ENCODE peak calls at places on chromosomes 13 and 19, in eight cellular contexts. One of them, this sample, is unnamed.

GRCh38 chr13:71034018-71034417 is 833.0 kb downstream of the DACH1 start:
- DNase-seq in GM12892: no peak
- DNase-seq in activated T-cell treated with anti-CD3 and anti-CD28 coated beads for 1 hour: no peak
- DNase-seq in GM10248: no peak
- DNase-seq in globus pallidus: no peak
- DNase-seq in brain pericyte: no peak
- DNase-seq in NCI-H2029: no peak
- DNase-seq in naive thymus-derived CD4-positive, alpha-beta T cell: no peak
- DNase-seq in this sample: no peak

GRCh38 chr19:55498246-55498645 is 10.0 kb downstream of the SSC5D start:
- DNase-seq in GM12892: no peak
- DNase-seq in activated T-cell treated with anti-CD3 and anti-CD28 coated beads for 1 hour: no peak
- DNase-seq in GM10248: no peak
- DNase-seq in globus pallidus: no peak
- DNase-seq in brain pericyte: no peak
- DNase-seq in NCI-H2029: no peak
- DNase-seq in naive thymus-derived CD4-positive, alpha-beta T cell: no peak
- DNase-seq in this sample: no peak

GRCh38 chr13:39451301-39451700 is 151.7 kb downstream of the LHFPL6 start:
- DNase-seq in GM12892: no peak
- DNase-seq in activated T-cell treated with anti-CD3 and anti-CD28 coated beads for 1 hour: no peak
- DNase-seq in GM10248: no peak
- DNase-seq in globus pallidus: no peak
- DNase-seq in brain pericyte: peak
- DNase-seq in NCI-H2029: peak
- DNase-seq in naive thymus-derived CD4-positive, alpha-beta T cell: no peak
- DNase-seq in this sample: no peak

GRCh38 chr13:52786747-52787146 is 47.1 kb upstream of the CNMD start:
- DNase-seq in GM12892: no peak
- DNase-seq in activated T-cell treated with anti-CD3 and anti-CD28 coated beads for 1 hour: no peak
- DNase-seq in GM10248: no peak
- DNase-seq in globus pallidus: peak
- DNase-seq in brain pericyte: no peak
- DNase-seq in NCI-H2029: no peak
- DNase-seq in naive thymus-derived CD4-positive, alpha-beta T cell: no peak
- DNase-seq in this sample: no peak

GRCh38 chr19:31179471-31179852 is 169.8 kb downstream of the TSHZ3 start:
- DNase-seq in GM12892: no peak
- DNase-seq in activated T-cell treated with anti-CD3 and anti-CD28 coated beads for 1 hour: no peak
- DNase-seq in GM10248: no peak
- DNase-seq in globus pallidus: no peak
- DNase-seq in brain pericyte: no peak
- DNase-seq in NCI-H2029: no peak
- DNase-seq in naive thymus-derived CD4-positive, alpha-beta T cell: no peak
- DNase-seq in this sample: no peak

GRCh38 chr13:110576070-110576394 is 14.5 kb upstream of the RAB20 start:
- DNase-seq in GM12892: no peak
- DNase-seq in activated T-cell treated with anti-CD3 and anti-CD28 coated beads for 1 hour: no peak
- DNase-seq in GM10248: no peak
- DNase-seq in globus pallidus: no peak
- DNase-seq in brain pericyte: no peak
- DNase-seq in NCI-H2029: peak
- DNase-seq in naive thymus-derived CD4-positive, alpha-beta T cell: no peak
- DNase-seq in this sample: no peak

GRCh38 chr19:44720945-44721344 is 22.0 kb downstream of the CEACAM16 start:
- DNase-seq in GM12892: no peak
- DNase-seq in activated T-cell treated with anti-CD3 and anti-CD28 coated beads for 1 hour: no peak
- DNase-seq in GM10248: no peak
- DNase-seq in globus pallidus: no peak
- DNase-seq in brain pericyte: no peak
- DNase-seq in NCI-H2029: no peak
- DNase-seq in naive thymus-derived CD4-positive, alpha-beta T cell: no peak
- DNase-seq in this sample: peak

GRCh38 chr13:63741029-63741813 is 2325.6 kb upstream of the PCDH20 start:
- DNase-seq in GM12892: no peak
- DNase-seq in activated T-cell treated with anti-CD3 and anti-CD28 coated beads for 1 hour: no peak
- DNase-seq in GM10248: no peak
- DNase-seq in globus pallidus: no peak
- DNase-seq in brain pericyte: no peak
- DNase-seq in NCI-H2029: no peak
- DNase-seq in naive thymus-derived CD4-positive, alpha-beta T cell: no peak
- DNase-seq in this sample: no peak

GRCh38 chr13:52925775-52926285 is 77.4 kb upstream of the PCDH8 start:
- DNase-seq in GM12892: no peak
- DNase-seq in activated T-cell treated with anti-CD3 and anti-CD28 coated beads for 1 hour: no peak
- DNase-seq in GM10248: no peak
- DNase-seq in globus pallidus: no peak
- DNase-seq in brain pericyte: no peak
- DNase-seq in NCI-H2029: no peak
- DNase-seq in naive thymus-derived CD4-positive, alpha-beta T cell: no peak
- DNase-seq in this sample: no peak

GRCh38 chr13:75736132-75736531 is 100.0 kb downstream of the LMO7 start:
- DNase-seq in GM12892: no peak
- DNase-seq in activated T-cell treated with anti-CD3 and anti-CD28 coated beads for 1 hour: no peak
- DNase-seq in GM10248: no peak
- DNase-seq in globus pallidus: no peak
- DNase-seq in brain pericyte: no peak
- DNase-seq in NCI-H2029: no peak
- DNase-seq in naive thymus-derived CD4-positive, alpha-beta T cell: no peak
- DNase-seq in this sample: no peak

GRCh38 chr19:51441410-51442390 is 16.6 kb downstream of the SIGLEC8 start:
- DNase-seq in GM12892: no peak
- DNase-seq in activated T-cell treated with anti-CD3 and anti-CD28 coated beads for 1 hour: peak
- DNase-seq in GM10248: peak
- DNase-seq in globus pallidus: no peak
- DNase-seq in brain pericyte: no peak
- DNase-seq in NCI-H2029: no peak
- DNase-seq in naive thymus-derived CD4-positive, alpha-beta T cell: peak
- DNase-seq in this sample: peak

GRCh38 chr13:79966039-79966438 is 374.9 kb downstream of the SPRY2 start:
- DNase-seq in GM12892: no peak
- DNase-seq in activated T-cell treated with anti-CD3 and anti-CD28 coated beads for 1 hour: no peak
- DNase-seq in GM10248: no peak
- DNase-seq in globus pallidus: no peak
- DNase-seq in brain pericyte: no peak
- DNase-seq in NCI-H2029: no peak
- DNase-seq in naive thymus-derived CD4-positive, alpha-beta T cell: no peak
- DNase-seq in this sample: no peak

GRCh38 chr19:35125270-35125717 is 9.6 kb downstream of the LGI4 start:
- DNase-seq in GM12892: no peak
- DNase-seq in activated T-cell treated with anti-CD3 and anti-CD28 coated beads for 1 hour: no peak
- DNase-seq in GM10248: no peak
- DNase-seq in globus pallidus: no peak
- DNase-seq in brain pericyte: no peak
- DNase-seq in NCI-H2029: no peak
- DNase-seq in naive thymus-derived CD4-positive, alpha-beta T cell: no peak
- DNase-seq in this sample: no peak

GRCh38 chr19:1154731-1155351 is 19.2 kb downstream of the SBNO2 start:
- DNase-seq in GM12892: no peak
- DNase-seq in activated T-cell treated with anti-CD3 and anti-CD28 coated beads for 1 hour: no peak
- DNase-seq in GM10248: no peak
- DNase-seq in globus pallidus: no peak
- DNase-seq in brain pericyte: no peak
- DNase-seq in NCI-H2029: no peak
- DNase-seq in naive thymus-derived CD4-positive, alpha-beta T cell: no peak
- DNase-seq in this sample: no peak

GRCh38 chr13:20713014-20713376 is 9.5 kb downstream of the IL17D start:
- DNase-seq in GM12892: no peak
- DNase-seq in activated T-cell treated with anti-CD3 and anti-CD28 coated beads for 1 hour: no peak
- DNase-seq in GM10248: no peak
- DNase-seq in globus pallidus: peak
- DNase-seq in brain pericyte: no peak
- DNase-seq in NCI-H2029: no peak
- DNase-seq in naive thymus-derived CD4-positive, alpha-beta T cell: no peak
- DNase-seq in this sample: no peak

GRCh38 chr13:111271186-111271698 is 49.2 kb upstream of the TEX29 start:
- DNase-seq in GM12892: no peak
- DNase-seq in activated T-cell treated with anti-CD3 and anti-CD28 coated beads for 1 hour: no peak
- DNase-seq in GM10248: no peak
- DNase-seq in globus pallidus: no peak
- DNase-seq in brain pericyte: no peak
- DNase-seq in NCI-H2029: no peak
- DNase-seq in naive thymus-derived CD4-positive, alpha-beta T cell: no peak
- DNase-seq in this sample: no peak

GRCh38 chr19:2337329-2337707 is 8.8 kb downstream of the SPPL2B start:
- DNase-seq in GM12892: no peak
- DNase-seq in activated T-cell treated with anti-CD3 and anti-CD28 coated beads for 1 hour: no peak
- DNase-seq in GM10248: no peak
- DNase-seq in globus pallidus: peak
- DNase-seq in brain pericyte: no peak
- DNase-seq in NCI-H2029: no peak
- DNase-seq in naive thymus-derived CD4-positive, alpha-beta T cell: no peak
- DNase-seq in this sample: no peak

GRCh38 chr19:19966862-19967261 is 66.1 kb downstream of the ZNF93 start:
- DNase-seq in GM12892: no peak
- DNase-seq in activated T-cell treated with anti-CD3 and anti-CD28 coated beads for 1 hour: no peak
- DNase-seq in GM10248: no peak
- DNase-seq in globus pallidus: no peak
- DNase-seq in brain pericyte: no peak
- DNase-seq in NCI-H2029: no peak
- DNase-seq in naive thymus-derived CD4-positive, alpha-beta T cell: no peak
- DNase-seq in this sample: no peak

GRCh38 chr13:84607614-84608013 is 725.3 kb upstream of the SLITRK1 start:
- DNase-seq in GM12892: no peak
- DNase-seq in activated T-cell treated with anti-CD3 and anti-CD28 coated beads for 1 hour: no peak
- DNase-seq in GM10248: no peak
- DNase-seq in globus pallidus: no peak
- DNase-seq in brain pericyte: no peak
- DNase-seq in NCI-H2029: no peak
- DNase-seq in naive thymus-derived CD4-positive, alpha-beta T cell: no peak
- DNase-seq in this sample: no peak

GRCh38 chr19:13459351-13459750 is 46.9 kb downstream of the CACNA1A start:
- DNase-seq in GM12892: no peak
- DNase-seq in activated T-cell treated with anti-CD3 and anti-CD28 coated beads for 1 hour: no peak
- DNase-seq in GM10248: no peak
- DNase-seq in globus pallidus: peak
- DNase-seq in brain pericyte: no peak
- DNase-seq in NCI-H2029: peak
- DNase-seq in naive thymus-derived CD4-positive, alpha-beta T cell: no peak
- DNase-seq in this sample: no peak

GRCh38 chr19:39405930-39406655 is 554 bp upstream of the ZFP36 start:
- DNase-seq in GM12892: no peak
- DNase-seq in activated T-cell treated with anti-CD3 and anti-CD28 coated beads for 1 hour: peak
- DNase-seq in GM10248: no peak
- DNase-seq in globus pallidus: no peak
- DNase-seq in brain pericyte: no peak
- DNase-seq in NCI-H2029: no peak
- DNase-seq in naive thymus-derived CD4-positive, alpha-beta T cell: peak
- DNase-seq in this sample: peak

GRCh38 chr13:76965759-76966421 is 17.6 kb downstream of the ACOD1 start:
- DNase-seq in GM12892: no peak
- DNase-seq in activated T-cell treated with anti-CD3 and anti-CD28 coated beads for 1 hour: no peak
- DNase-seq in GM10248: no peak
- DNase-seq in globus pallidus: peak
- DNase-seq in brain pericyte: peak
- DNase-seq in NCI-H2029: no peak
- DNase-seq in naive thymus-derived CD4-positive, alpha-beta T cell: no peak
- DNase-seq in this sample: no peak

GRCh38 chr13:77893066-77893465 is 25.6 kb downstream of the EDNRB start:
- DNase-seq in GM12892: no peak
- DNase-seq in activated T-cell treated with anti-CD3 and anti-CD28 coated beads for 1 hour: no peak
- DNase-seq in GM10248: no peak
- DNase-seq in globus pallidus: no peak
- DNase-seq in brain pericyte: no peak
- DNase-seq in NCI-H2029: no peak
- DNase-seq in naive thymus-derived CD4-positive, alpha-beta T cell: no peak
- DNase-seq in this sample: no peak

GRCh38 chr13:101360525-101360924 is 55.8 kb downstream of the NALCN start:
- DNase-seq in GM12892: no peak
- DNase-seq in activated T-cell treated with anti-CD3 and anti-CD28 coated beads for 1 hour: no peak
- DNase-seq in GM10248: no peak
- DNase-seq in globus pallidus: no peak
- DNase-seq in brain pericyte: no peak
- DNase-seq in NCI-H2029: no peak
- DNase-seq in naive thymus-derived CD4-positive, alpha-beta T cell: no peak
- DNase-seq in this sample: no peak

GRCh38 chr13:102721800-102722231 is 27.0 kb upstream of the METTL21C start:
- DNase-seq in GM12892: no peak
- DNase-seq in activated T-cell treated with anti-CD3 and anti-CD28 coated beads for 1 hour: no peak
- DNase-seq in GM10248: no peak
- DNase-seq in globus pallidus: peak
- DNase-seq in brain pericyte: no peak
- DNase-seq in NCI-H2029: no peak
- DNase-seq in naive thymus-derived CD4-positive, alpha-beta T cell: no peak
- DNase-seq in this sample: peak

GRCh38 chr19:872266-872951 is 12.9 kb downstream of the CFD start:
- DNase-seq in GM12892: peak
- DNase-seq in activated T-cell treated with anti-CD3 and anti-CD28 coated beads for 1 hour: peak
- DNase-seq in GM10248: peak
- DNase-seq in globus pallidus: no peak
- DNase-seq in brain pericyte: no peak
- DNase-seq in NCI-H2029: peak
- DNase-seq in naive thymus-derived CD4-positive, alpha-beta T cell: peak
- DNase-seq in this sample: peak

GRCh38 chr19:33631628-33631995 is 9.9 kb downstream of the CHST8 start:
- DNase-seq in GM12892: no peak
- DNase-seq in activated T-cell treated with anti-CD3 and anti-CD28 coated beads for 1 hour: no peak
- DNase-seq in GM10248: no peak
- DNase-seq in globus pallidus: no peak
- DNase-seq in brain pericyte: no peak
- DNase-seq in NCI-H2029: no peak
- DNase-seq in naive thymus-derived CD4-positive, alpha-beta T cell: no peak
- DNase-seq in this sample: no peak

GRCh38 chr19:30556230-30556711 is 184.1 kb downstream of the ZNF536 start:
- DNase-seq in GM12892: no peak
- DNase-seq in activated T-cell treated with anti-CD3 and anti-CD28 coated beads for 1 hour: no peak
- DNase-seq in GM10248: no peak
- DNase-seq in globus pallidus: peak
- DNase-seq in brain pericyte: no peak
- DNase-seq in NCI-H2029: peak
- DNase-seq in naive thymus-derived CD4-positive, alpha-beta T cell: no peak
- DNase-seq in this sample: no peak

GRCh38 chr13:28503182-28503980 is 8.5 kb upstream of the FLT1 start:
- DNase-seq in GM12892: no peak
- DNase-seq in activated T-cell treated with anti-CD3 and anti-CD28 coated beads for 1 hour: no peak
- DNase-seq in GM10248: no peak
- DNase-seq in globus pallidus: no peak
- DNase-seq in brain pericyte: no peak
- DNase-seq in NCI-H2029: no peak
- DNase-seq in naive thymus-derived CD4-positive, alpha-beta T cell: no peak
- DNase-seq in this sample: no peak

GRCh38 chr13:51731759-51732158 is 72.2 kb downstream of the DHRS12 start:
- DNase-seq in GM12892: no peak
- DNase-seq in activated T-cell treated with anti-CD3 and anti-CD28 coated beads for 1 hour: no peak
- DNase-seq in GM10248: no peak
- DNase-seq in globus pallidus: peak
- DNase-seq in brain pericyte: peak
- DNase-seq in NCI-H2029: no peak
- DNase-seq in naive thymus-derived CD4-positive, alpha-beta T cell: no peak
- DNase-seq in this sample: no peak

GRCh38 chr13:80009760-80010159 is 331.2 kb downstream of the SPRY2 start:
- DNase-seq in GM12892: no peak
- DNase-seq in activated T-cell treated with anti-CD3 and anti-CD28 coated beads for 1 hour: no peak
- DNase-seq in GM10248: no peak
- DNase-seq in globus pallidus: peak
- DNase-seq in brain pericyte: no peak
- DNase-seq in NCI-H2029: no peak
- DNase-seq in naive thymus-derived CD4-positive, alpha-beta T cell: no peak
- DNase-seq in this sample: no peak

GRCh38 chr19:40254714-40255418 is 28.4 kb upstream of the CCNP start:
- DNase-seq in GM12892: no peak
- DNase-seq in activated T-cell treated with anti-CD3 and anti-CD28 coated beads for 1 hour: no peak
- DNase-seq in GM10248: no peak
- DNase-seq in globus pallidus: no peak
- DNase-seq in brain pericyte: no peak
- DNase-seq in NCI-H2029: no peak
- DNase-seq in naive thymus-derived CD4-positive, alpha-beta T cell: no peak
- DNase-seq in this sample: no peak

GRCh38 chr19:48685583-48685982 is 10.2 kb upstream of the FUT2 start:
- DNase-seq in GM12892: no peak
- DNase-seq in activated T-cell treated with anti-CD3 and anti-CD28 coated beads for 1 hour: no peak
- DNase-seq in GM10248: peak
- DNase-seq in globus pallidus: no peak
- DNase-seq in brain pericyte: no peak
- DNase-seq in NCI-H2029: no peak
- DNase-seq in naive thymus-derived CD4-positive, alpha-beta T cell: no peak
- DNase-seq in this sample: no peak

GRCh38 chr13:98989469-98990235 is 11.8 kb upstream of the DOCK9 start:
- DNase-seq in GM12892: no peak
- DNase-seq in activated T-cell treated with anti-CD3 and anti-CD28 coated beads for 1 hour: no peak
- DNase-seq in GM10248: no peak
- DNase-seq in globus pallidus: no peak
- DNase-seq in brain pericyte: no peak
- DNase-seq in NCI-H2029: no peak
- DNase-seq in naive thymus-derived CD4-positive, alpha-beta T cell: no peak
- DNase-seq in this sample: no peak

This sample was measured in GM12865.